ENCODE peak calls at places on chromosomes 3 and 15, in four cellular contexts. One of them, this sample, is unnamed.

GRCh38 chr15:74396146-74396438 is 28.6 kb upstream of the CYP11A1 start:
- DNase-seq in GM06990: no peak
- DNase-seq in adrenal gland: no peak
- DNase-seq in K562: no peak
- DNase-seq in this sample: no peak

GRCh38 chr3:129908417-129908816 is 14.9 kb upstream of the TMCC1 start:
- DNase-seq in GM06990: no peak
- DNase-seq in adrenal gland: no peak
- DNase-seq in K562: no peak
- DNase-seq in this sample: no peak

GRCh38 chr3:58214484-58215316 is 3.9 kb upstream of the DNASE1L3 start:
- DNase-seq in GM06990: peak
- DNase-seq in adrenal gland: peak
- DNase-seq in K562: no peak
- DNase-seq in this sample: peak

GRCh38 chr15:43881944-43882343 is 55.1 kb downstream of the WDR76 start:
- DNase-seq in GM06990: no peak
- DNase-seq in adrenal gland: no peak
- DNase-seq in K562: peak
- DNase-seq in this sample: no peak

GRCh38 chr3:184234224-184234623 is 4.8 kb downstream of the VWA5B2 start:
- DNase-seq in GM06990: no peak
- DNase-seq in adrenal gland: peak
- DNase-seq in K562: peak
- DNase-seq in this sample: no peak

GRCh38 chr3:129605593-129606521 is 619 bp downstream of the PLXND1 start:
- DNase-seq in GM06990: peak
- DNase-seq in adrenal gland: peak
- DNase-seq in K562: peak
- DNase-seq in this sample: no peak

GRCh38 chr3:177694316-177694715 is 497.0 kb upstream of the TBL1XR1 start:
- DNase-seq in GM06990: no peak
- DNase-seq in adrenal gland: no peak
- DNase-seq in K562: no peak
- DNase-seq in this sample: no peak

GRCh38 chr3:7382293-7383033 is 521.5 kb downstream of the GRM7 start:
- DNase-seq in GM06990: no peak
- DNase-seq in adrenal gland: peak
- DNase-seq in K562: no peak
- DNase-seq in this sample: no peak

GRCh38 chr15:60797444-60798040 is 318.6 kb upstream of the ICE2 start:
- DNase-seq in GM06990: no peak
- DNase-seq in adrenal gland: peak
- DNase-seq in K562: no peak
- DNase-seq in this sample: no peak

DNA sequence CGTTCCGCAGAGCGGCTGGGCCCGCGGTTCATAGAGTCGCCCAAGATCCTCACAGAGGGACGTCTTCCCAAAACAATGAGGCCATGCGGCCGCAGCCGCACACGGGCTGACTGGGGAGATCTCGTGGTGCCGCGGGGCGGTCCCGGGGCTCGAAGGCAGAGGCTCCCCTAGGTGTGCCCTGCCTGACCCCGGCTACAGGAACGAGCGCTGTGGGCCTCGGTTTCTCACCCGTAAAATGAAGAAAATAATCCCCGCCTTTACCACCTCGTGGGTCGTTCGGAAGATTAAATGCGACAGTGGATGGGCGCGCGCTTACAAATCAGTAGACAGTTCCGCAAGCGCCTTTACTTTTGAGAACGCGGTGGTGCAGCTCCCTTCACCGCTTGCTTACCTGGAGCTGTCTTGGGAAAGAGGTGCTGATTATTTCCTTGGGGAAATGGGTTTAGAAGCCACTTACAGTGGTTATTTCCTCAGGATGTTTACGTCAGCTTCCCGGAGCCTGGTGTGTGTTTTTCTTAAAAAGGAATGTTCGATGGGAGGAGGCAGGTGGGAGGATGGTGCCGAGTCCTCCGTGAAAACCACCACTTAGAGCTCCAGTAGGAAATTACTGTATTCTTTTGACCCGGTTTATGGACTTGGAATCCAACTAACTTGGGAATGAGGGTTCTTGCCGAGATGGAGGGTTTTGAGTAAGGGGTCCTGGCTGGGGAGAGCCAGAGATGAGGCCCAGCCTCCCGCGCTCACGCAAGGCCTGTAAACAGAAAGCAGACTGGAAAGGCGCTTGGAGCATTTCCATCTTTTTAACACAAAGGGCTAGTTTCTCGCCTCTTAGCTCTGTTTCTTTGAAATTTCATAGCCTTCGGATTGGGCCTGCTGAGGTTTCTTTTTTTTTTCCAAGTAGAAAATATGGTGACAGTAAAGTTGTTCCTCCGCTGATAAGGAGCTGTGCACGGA is 2.0 kb upstream of the MEX3B start:
- DNase-seq in GM06990: no peak
- DNase-seq in adrenal gland: no peak
- DNase-seq in K562: no peak
- DNase-seq in this sample: no peak
- TF ChIP-seq CTCF in GM06990: no peak
- TF ChIP-seq CTCF in adrenal gland: no peak
- TF ChIP-seq CTCF in K562: peak
- TF ChIP-seq CTCF in this sample: no peak

GRCh38 chr15:98896802-98897732 is 110.5 kb downstream of the PGPEP1L start:
- DNase-seq in GM06990: no peak
- DNase-seq in adrenal gland: peak
- DNase-seq in K562: no peak
- DNase-seq in this sample: no peak

GRCh38 chr15:98893407-98893806 is 114.2 kb downstream of the PGPEP1L start:
- DNase-seq in GM06990: no peak
- DNase-seq in adrenal gland: peak
- DNase-seq in K562: no peak
- DNase-seq in this sample: no peak

GRCh38 chr15:98894312-98894711 is 113.3 kb downstream of the PGPEP1L start:
- DNase-seq in GM06990: no peak
- DNase-seq in adrenal gland: no peak
- DNase-seq in K562: no peak
- DNase-seq in this sample: no peak

GRCh38 chr15:98898122-98898521 is 109.5 kb downstream of the PGPEP1L start:
- DNase-seq in GM06990: no peak
- DNase-seq in adrenal gland: no peak
- DNase-seq in K562: no peak
- DNase-seq in this sample: no peak

GRCh38 chr15:98896002-98896721 is 111.4 kb downstream of the PGPEP1L start:
- DNase-seq in GM06990: no peak
- DNase-seq in adrenal gland: no peak
- DNase-seq in K562: no peak
- DNase-seq in this sample: no peak
- H3K4me3 ChIP-seq in GM06990: no peak
- H3K4me3 ChIP-seq in adrenal gland: no peak
- H3K4me3 ChIP-seq in K562: no peak
- H3K4me3 ChIP-seq in this sample: no peak

GRCh38 chr3:110311526-110311925 is 760.1 kb upstream of the NECTIN3 start:
- DNase-seq in GM06990: no peak
- DNase-seq in adrenal gland: no peak
- DNase-seq in K562: no peak
- DNase-seq in this sample: no peak

GRCh38 chr3:110318108-110318507 is 753.5 kb upstream of the NECTIN3 start:
- DNase-seq in GM06990: no peak
- DNase-seq in adrenal gland: no peak
- DNase-seq in K562: no peak
- DNase-seq in this sample: no peak

GRCh38 chr3:110314512-110315114 is 757.0 kb upstream of the NECTIN3 start:
- DNase-seq in GM06990: peak
- DNase-seq in adrenal gland: peak
- DNase-seq in K562: peak
- DNase-seq in this sample: peak
- TF ChIP-seq CTCF in GM06990: peak
- TF ChIP-seq CTCF in adrenal gland: peak
- TF ChIP-seq CTCF in K562: peak
- TF ChIP-seq CTCF in this sample: peak

DNA sequence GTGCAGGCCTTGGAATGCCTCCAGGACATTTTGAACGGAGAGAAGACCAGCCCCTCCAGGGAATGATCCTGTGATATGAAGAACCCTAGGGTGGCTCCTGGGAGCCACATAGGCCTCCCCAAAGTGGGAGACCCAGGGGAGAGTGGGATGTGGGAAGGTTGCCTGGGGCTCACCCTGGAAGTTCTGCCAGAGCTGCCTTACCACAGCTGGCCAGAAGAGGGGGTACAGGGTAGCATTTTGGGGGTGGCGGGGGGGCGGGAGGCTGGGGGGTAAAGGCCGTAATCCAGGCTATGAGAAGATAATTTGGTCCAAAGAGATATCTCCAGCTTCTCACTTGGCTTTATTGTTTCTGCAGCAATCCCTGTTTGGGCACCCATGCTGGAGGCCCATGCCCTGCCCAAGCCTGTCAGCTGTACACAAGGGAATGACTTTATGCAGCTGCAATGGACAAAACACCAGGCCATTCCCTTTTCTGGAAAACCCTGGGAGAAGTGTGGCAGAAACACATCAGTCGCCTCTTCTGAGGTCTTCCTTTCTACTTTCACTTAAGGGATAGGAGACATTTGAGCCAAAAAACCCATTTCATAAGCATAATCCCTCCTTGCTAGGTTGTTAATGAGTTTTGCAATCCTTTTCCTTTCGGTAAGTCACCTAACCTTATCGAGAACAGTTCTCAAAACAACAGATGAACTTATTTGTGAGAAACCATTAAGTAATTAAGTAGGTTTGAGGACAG is 11.0 kb upstream of the MUSTN1 start:
- DNase-seq in GM06990: no peak
- DNase-seq in adrenal gland: no peak
- DNase-seq in K562: peak
- DNase-seq in this sample: no peak
- H3K4me3 ChIP-seq in GM06990: no peak
- H3K4me3 ChIP-seq in adrenal gland: no peak
- H3K4me3 ChIP-seq in K562: no peak
- H3K4me3 ChIP-seq in this sample: no peak

DNA sequence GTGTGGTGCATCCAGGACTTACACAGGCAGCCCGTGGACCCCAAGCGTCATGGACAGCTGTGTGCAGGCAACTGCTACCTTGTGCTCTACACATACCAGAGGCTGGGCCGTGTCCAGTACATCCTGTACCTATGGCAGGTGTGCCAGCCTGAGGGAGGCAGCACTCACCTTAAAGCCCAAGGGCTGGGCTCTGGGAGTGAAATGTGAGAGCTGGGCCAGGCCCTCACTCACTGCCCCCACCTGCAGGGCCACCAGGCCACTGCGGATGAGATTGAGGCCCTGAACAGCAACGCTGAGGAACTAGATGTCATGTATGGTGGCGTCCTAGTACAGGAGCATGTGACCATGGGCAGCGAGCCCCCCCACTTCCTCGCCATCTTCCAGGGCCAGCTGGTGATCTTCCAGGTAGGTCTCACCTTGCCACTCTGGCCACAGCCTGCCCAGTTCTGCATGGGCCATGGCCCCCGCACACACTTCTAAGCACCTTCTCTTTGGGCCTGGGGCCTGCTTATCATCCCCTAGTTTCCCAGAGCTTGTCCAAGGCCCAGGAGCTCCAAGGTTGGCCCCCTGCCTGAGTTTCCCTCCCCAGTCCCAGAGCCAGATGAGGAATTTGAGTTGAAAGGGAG is 11.0 kb downstream of the VILL start:
- DNase-seq in GM06990: no peak
- DNase-seq in adrenal gland: no peak
- DNase-seq in K562: peak
- DNase-seq in this sample: no peak
- TF ChIP-seq CTCF in GM06990: no peak
- TF ChIP-seq CTCF in adrenal gland: no peak
- TF ChIP-seq CTCF in K562: peak
- TF ChIP-seq CTCF in this sample: peak

GRCh38 chr3:11096266-11097135 is 57.8 kb upstream of the HRH1 start:
- DNase-seq in GM06990: no peak
- DNase-seq in adrenal gland: peak
- DNase-seq in K562: peak
- DNase-seq in this sample: no peak

GRCh38 chr3:11093823-11094340 is 60.4 kb upstream of the HRH1 start:
- DNase-seq in GM06990: no peak
- DNase-seq in adrenal gland: no peak
- DNase-seq in K562: no peak
- DNase-seq in this sample: no peak

GRCh38 chr3:11091791-11092190 is 62.5 kb upstream of the HRH1 start:
- DNase-seq in GM06990: no peak
- DNase-seq in adrenal gland: no peak
- DNase-seq in K562: no peak
- DNase-seq in this sample: no peak

GRCh38 chr3:11099306-11099705 is 55.0 kb upstream of the HRH1 start:
- DNase-seq in GM06990: no peak
- DNase-seq in adrenal gland: no peak
- DNase-seq in K562: no peak
- DNase-seq in this sample: no peak

DNA sequence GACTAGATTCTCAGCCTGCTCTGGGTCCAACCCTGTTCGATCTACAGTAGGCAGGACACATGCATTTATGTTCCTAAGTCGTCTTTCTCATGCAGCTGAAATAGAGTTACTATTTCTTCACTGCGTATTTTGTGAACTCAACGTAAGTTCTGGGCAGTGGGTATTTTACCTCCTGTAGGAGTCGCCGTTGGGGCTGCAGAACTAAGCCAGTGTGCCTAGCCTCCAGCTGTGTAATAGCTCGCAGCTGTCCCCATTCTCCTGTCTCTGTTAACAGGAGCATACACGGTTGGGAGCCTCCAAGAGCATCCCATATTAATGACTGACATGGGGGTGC is 58.4 kb upstream of the HRH1 start:
- DNase-seq in GM06990: no peak
- DNase-seq in adrenal gland: no peak
- DNase-seq in K562: no peak
- DNase-seq in this sample: no peak
- H3K4me3 ChIP-seq in GM06990: no peak
- H3K4me3 ChIP-seq in adrenal gland: no peak
- H3K4me3 ChIP-seq in K562: no peak
- H3K4me3 ChIP-seq in this sample: no peak

GRCh38 chr3:124584245-124584551 is 146.1 kb upstream of the UMPS start:
- DNase-seq in GM06990: no peak
- DNase-seq in adrenal gland: no peak
- DNase-seq in K562: no peak
- DNase-seq in this sample: no peak

GRCh38 chr3:124587053-124587408 is 143.2 kb upstream of the UMPS start:
- DNase-seq in GM06990: no peak
- DNase-seq in adrenal gland: peak
- DNase-seq in K562: peak
- DNase-seq in this sample: no peak

GRCh38 chr3:124582621-124583437 is 147.4 kb upstream of the UMPS start:
- DNase-seq in GM06990: no peak
- DNase-seq in adrenal gland: no peak
- DNase-seq in K562: no peak
- DNase-seq in this sample: no peak

GRCh38 chr3:124586126-124587052 is 143.9 kb upstream of the UMPS start:
- DNase-seq in GM06990: no peak
- DNase-seq in adrenal gland: no peak
- DNase-seq in K562: peak
- DNase-seq in this sample: no peak

GRCh38 chr3:124584552-124585391 is 145.5 kb upstream of the UMPS start:
- DNase-seq in GM06990: no peak
- DNase-seq in adrenal gland: peak
- DNase-seq in K562: peak
- DNase-seq in this sample: no peak
- TF ChIP-seq CTCF in GM06990: no peak
- TF ChIP-seq CTCF in adrenal gland: no peak
- TF ChIP-seq CTCF in K562: no peak
- TF ChIP-seq CTCF in this sample: no peak

GRCh38 chr3:134363381-134363755 is 10.9 kb downstream of the AMOTL2 start:
- DNase-seq in GM06990: no peak
- DNase-seq in adrenal gland: peak
- DNase-seq in K562: peak
- DNase-seq in this sample: no peak
- H3K4me3 ChIP-seq in GM06990: no peak
- H3K4me3 ChIP-seq in adrenal gland: no peak
- H3K4me3 ChIP-seq in K562: no peak
- H3K4me3 ChIP-seq in this sample: no peak

GRCh38 chr3:188037116-188037718 is 116.7 kb upstream of the LPP start:
- DNase-seq in GM06990: no peak
- DNase-seq in adrenal gland: peak
- DNase-seq in K562: no peak
- DNase-seq in this sample: no peak
- TF ChIP-seq CTCF in GM06990: no peak
- TF ChIP-seq CTCF in adrenal gland: peak
- TF ChIP-seq CTCF in K562: no peak
- TF ChIP-seq CTCF in this sample: no peak